ENCODE peak calls at places on chromosomes 13 and 19, in five cellular contexts. One of them, this sample, is unnamed.

GRCh38 chr13:20182231-20182846 is 10.4 kb downstream of the GJB2 start:
- DNase-seq in GM12865: peak; percentile 85
- DNase-seq in psoas muscle: no peak
- DNase-seq in PC-3: peak; percentile 86
- DNase-seq in AG04449: peak; percentile 36
- DNase-seq in this sample: peak; percentile 81

GRCh38 chr13:36965767-36966166 is 33.4 kb downstream of the ALG5 start:
- DNase-seq in AG04449: peak; percentile 41
- DNase-seq in PC-3: peak; percentile 85
- DNase-seq in psoas muscle: no peak
- DNase-seq in GM12865: no peak
- DNase-seq in this sample: peak; percentile 96

GRCh38 chr13:111879719-111880118 is 187.2 kb upstream of the SOX1 start:
- DNase-seq in psoas muscle: no peak
- DNase-seq in PC-3: no peak
- DNase-seq in GM12865: no peak
- DNase-seq in AG04449: no peak
- DNase-seq in this sample: no peak

GRCh38 chr19:53160350-53160749 is 1.5 kb upstream of the ZNF347 start:
- DNase-seq in GM12865: no peak
- DNase-seq in AG04449: no peak
- DNase-seq in psoas muscle: no peak
- DNase-seq in PC-3: no peak
- DNase-seq in this sample: no peak

GRCh38 chr19:38781058-38781457 is 7.7 kb upstream of the LGALS7 start:
- DNase-seq in GM12865: no peak
- DNase-seq in AG04449: no peak
- DNase-seq in psoas muscle: no peak
- DNase-seq in PC-3: no peak
- DNase-seq in this sample: no peak

GRCh38 chr13:114151031-114151430 is 18.6 kb upstream of the RASA3 start:
- DNase-seq in PC-3: no peak
- DNase-seq in psoas muscle: no peak
- DNase-seq in AG04449: no peak
- DNase-seq in GM12865: no peak
- DNase-seq in this sample: no peak

GRCh38 chr19:9597027-9597426 is 12.7 kb upstream of the ZNF121 start:
- DNase-seq in PC-3: peak; percentile 99
- DNase-seq in GM12865: no peak
- DNase-seq in AG04449: peak; percentile 33
- DNase-seq in psoas muscle: no peak
- DNase-seq in this sample: peak; percentile 96

GRCh38 chr19:47315125-47315821 is 5.6 kb downstream of the C5AR1 start:
- DNase-seq in psoas muscle: peak; percentile 62
- DNase-seq in AG04449: peak; percentile 44
- DNase-seq in PC-3: peak; percentile 91
- DNase-seq in GM12865: no peak
- DNase-seq in this sample: peak; percentile 98

GRCh38 chr13:30071890-30072817 is 221.7 kb upstream of the UBL3 start:
- DNase-seq in AG04449: no peak
- DNase-seq in PC-3: peak; percentile 12
- DNase-seq in psoas muscle: no peak
- DNase-seq in GM12865: no peak
- DNase-seq in this sample: peak; percentile 74

GRCh38 chr19:9041023-9041422 is 30.8 kb upstream of the MUC16 start:
- DNase-seq in psoas muscle: no peak
- DNase-seq in GM12865: no peak
- DNase-seq in AG04449: no peak
- DNase-seq in PC-3: no peak
- DNase-seq in this sample: no peak

GRCh38 chr13:58239774-58240268 is 608.3 kb downstream of the PCDH17 start:
- DNase-seq in psoas muscle: no peak
- DNase-seq in PC-3: no peak
- DNase-seq in GM12865: no peak
- DNase-seq in AG04449: no peak
- DNase-seq in this sample: no peak

GRCh38 chr19:730382-730668 is 20.6 kb upstream of the MISP start:
- DNase-seq in GM12865: no peak
- DNase-seq in AG04449: no peak
- DNase-seq in psoas muscle: no peak
- DNase-seq in PC-3: no peak
- DNase-seq in this sample: no peak

DNA sequence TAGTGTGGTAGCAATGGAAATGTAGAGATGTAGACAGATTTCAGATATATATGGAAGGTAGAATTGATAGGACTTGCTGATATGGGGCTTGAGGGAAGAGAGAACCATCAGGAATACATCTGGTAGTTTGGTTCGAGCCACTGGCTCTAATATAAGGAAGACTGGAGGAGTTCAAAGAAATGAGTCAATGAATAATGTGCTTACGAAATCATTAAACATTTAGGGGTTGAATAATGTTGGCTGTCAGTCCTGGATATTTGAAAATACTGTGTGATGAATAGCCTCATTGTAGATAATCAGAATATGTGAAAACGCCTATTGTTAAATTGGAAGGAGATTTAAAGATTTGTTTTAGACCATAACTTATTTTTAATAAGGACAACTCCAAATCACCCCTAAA is 21.6 kb downstream of the SGCG start:
- DNase-seq in psoas muscle: no peak
- DNase-seq in PC-3: no peak
- DNase-seq in GM12865: no peak
- DNase-seq in AG04449: no peak
- DNase-seq in this sample: peak; percentile 6
- TF ChIP-seq CTCF in psoas muscle: no peak
- TF ChIP-seq CTCF in PC-3: no peak
- TF ChIP-seq CTCF in GM12865: no peak
- TF ChIP-seq CTCF in AG04449: no peak
- TF ChIP-seq CTCF in this sample: no peak

GRCh38 chr13:31485183-31485582 is 254.1 kb upstream of the RXFP2 start:
- DNase-seq in psoas muscle: no peak
- DNase-seq in AG04449: no peak
- DNase-seq in GM12865: no peak
- DNase-seq in PC-3: no peak
- DNase-seq in this sample: no peak
- H3K4me3 ChIP-seq in psoas muscle: no peak overlapping the region
- H3K4me3 ChIP-seq in AG04449: no peak overlapping the region
- H3K4me3 ChIP-seq in GM12865: no peak overlapping the region
- H3K4me3 ChIP-seq in PC-3: no peak overlapping the region
- H3K4me3 ChIP-seq in this sample: no peak overlapping the region

DNA sequence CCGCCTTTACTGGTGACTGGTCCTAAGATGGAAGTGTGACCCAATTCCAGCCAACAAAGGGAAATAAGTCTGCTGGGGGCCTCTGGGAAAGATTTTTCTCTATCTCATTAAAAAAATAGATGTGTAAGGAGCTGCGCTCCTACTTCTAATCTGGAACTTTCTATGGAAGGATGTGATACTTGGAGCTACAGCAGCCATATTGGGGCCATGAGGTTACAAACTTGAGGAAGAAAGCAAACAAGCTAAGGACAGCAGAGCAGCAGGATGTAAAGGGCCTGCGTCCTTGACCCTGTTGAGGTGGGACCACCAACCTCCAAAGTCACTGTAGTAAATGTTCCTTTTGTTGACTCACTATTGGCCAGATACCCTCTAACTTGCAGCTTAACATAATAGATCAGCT is 7.5 kb downstream of the GPR42 start:
- DNase-seq in GM12865: no peak
- DNase-seq in PC-3: no peak
- DNase-seq in psoas muscle: no peak
- DNase-seq in AG04449: no peak
- DNase-seq in this sample: no peak
- TF ChIP-seq CTCF in GM12865: no peak
- TF ChIP-seq CTCF in PC-3: no peak
- TF ChIP-seq CTCF in psoas muscle: no peak
- TF ChIP-seq CTCF in AG04449: no peak
- TF ChIP-seq CTCF in this sample: no peak

GRCh38 chr13:105278797-105279425 is 1256.6 kb downstream of the EFNB2 start:
- DNase-seq in GM12865: no peak
- DNase-seq in AG04449: no peak
- DNase-seq in PC-3: peak; percentile 3
- DNase-seq in psoas muscle: no peak
- DNase-seq in this sample: peak; percentile 24

GRCh38 chr13:105276571-105276970 is 1258.9 kb downstream of the EFNB2 start:
- DNase-seq in PC-3: no peak
- DNase-seq in AG04449: no peak
- DNase-seq in GM12865: no peak
- DNase-seq in psoas muscle: no peak
- DNase-seq in this sample: no peak

GRCh38 chr13:105272660-105273631 is 1262.5 kb downstream of the EFNB2 start:
- DNase-seq in psoas muscle: no peak
- DNase-seq in GM12865: peak; percentile 4
- DNase-seq in PC-3: no peak
- DNase-seq in AG04449: no peak
- DNase-seq in this sample: no peak

GRCh38 chr13:105273665-105274222 is 1261.7 kb downstream of the EFNB2 start:
- DNase-seq in GM12865: no peak
- DNase-seq in AG04449: no peak
- DNase-seq in PC-3: no peak
- DNase-seq in psoas muscle: no peak
- DNase-seq in this sample: no peak
- H3K4me3 ChIP-seq in GM12865: no peak overlapping the region
- H3K4me3 ChIP-seq in AG04449: no peak overlapping the region
- H3K4me3 ChIP-seq in PC-3: no peak overlapping the region
- H3K4me3 ChIP-seq in psoas muscle: no peak overlapping the region
- H3K4me3 ChIP-seq in this sample: no peak overlapping the region

This sample was measured in epithelial cell of esophagus.